ENCODE peak calls at places on chromosomes 1 and 21, in five cellular contexts. F is breast epithelium, T is sigmoid colon, J is HCT116, S is transverse colon. K is an unnamed sample.

GRCh38 chr21:44714905-44715304 is 3.5 kb upstream of the TSPEAR start:
- DNase-seq in F (no peak), T (no peak), S (no peak), J (no peak), K (no peak)

GRCh38 chr1:77031101-77031662 is 163.9 kb downstream of the ST6GALNAC5 start:
- DNase-seq in S (no peak), F (no peak), T (no peak), J (no peak), K (no peak)

GRCh38 chr1:216416488-216416887 is 6.8 kb downstream of the USH2A start:
- DNase-seq in T (no peak), S (no peak), F (no peak), J (no peak), K (no peak)

GRCh38 chr1:180266275-180267210 is 36.5 kb downstream of the LHX4 start:
- DNase-seq in S (peak), F (no peak), T (no peak), J (no peak), K (no peak)

GRCh38 chr1:30525980-30526651 is 197.3 kb downstream of the MATN1 start:
- DNase-seq in F (no peak), T (no peak), J (peak), S (no peak), K (no peak)

GRCh38 chr1:172588296-172589291 is 55.6 kb downstream of the SUCO start:
- DNase-seq in J (peak), F (no peak), S (no peak), T (no peak), K (no peak)

GRCh38 chr1:160707171-160708109 is 4.2 kb downstream of the CD48 start:
- DNase-seq in S (no peak), J (no peak), T (no peak), F (no peak), K (no peak)

GRCh38 chr21:33901421-33902288 is 13.9 kb downstream of the ATP5PO start:
- DNase-seq in S (no peak), F (no peak), T (peak), J (peak), K (peak)

DNA sequence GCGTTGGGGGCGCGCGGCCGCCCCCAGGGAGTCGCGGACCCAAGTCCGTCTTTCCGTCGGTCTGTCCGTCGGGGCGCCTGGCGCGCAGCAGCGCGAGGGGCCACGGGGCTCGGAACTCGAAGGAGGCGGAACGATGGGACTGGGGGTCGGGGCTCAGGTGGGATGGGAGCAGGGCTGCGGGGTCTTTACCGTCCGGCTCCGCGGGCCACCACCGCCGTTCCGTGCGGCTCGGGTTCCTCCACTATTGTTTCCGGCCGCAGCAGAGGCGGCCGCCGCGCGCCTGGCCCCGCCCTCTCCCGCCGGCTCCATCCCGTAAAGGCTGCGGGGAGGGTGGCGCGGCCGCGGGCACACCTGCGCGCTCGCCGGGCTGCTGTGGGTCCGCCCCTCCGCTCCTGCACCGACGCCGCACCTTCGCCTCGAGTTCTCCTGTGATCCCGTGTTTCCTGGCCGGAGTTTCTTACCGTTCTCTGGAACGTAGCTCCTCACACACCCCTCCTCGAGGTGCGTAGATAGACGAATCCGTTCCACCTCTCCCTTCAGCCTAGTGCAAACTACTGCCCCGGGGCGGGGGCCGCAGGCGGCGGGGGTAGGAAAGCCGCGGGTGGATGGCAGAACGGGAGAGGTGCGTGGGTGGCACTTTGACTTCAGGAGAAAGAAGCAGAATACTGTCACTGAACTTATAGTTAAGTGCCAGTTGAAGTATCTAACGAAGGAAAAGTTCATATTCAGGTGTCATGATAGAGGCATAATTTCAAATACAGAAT is at the start of gene C21orf91:
- DNase-seq in T (peak), F (peak), S (peak), J (peak), K (peak)
- TF ChIP-seq POLR2AphosphoS5 in T (peak), F (peak), S (peak), J (peak), K (peak)

DNA sequence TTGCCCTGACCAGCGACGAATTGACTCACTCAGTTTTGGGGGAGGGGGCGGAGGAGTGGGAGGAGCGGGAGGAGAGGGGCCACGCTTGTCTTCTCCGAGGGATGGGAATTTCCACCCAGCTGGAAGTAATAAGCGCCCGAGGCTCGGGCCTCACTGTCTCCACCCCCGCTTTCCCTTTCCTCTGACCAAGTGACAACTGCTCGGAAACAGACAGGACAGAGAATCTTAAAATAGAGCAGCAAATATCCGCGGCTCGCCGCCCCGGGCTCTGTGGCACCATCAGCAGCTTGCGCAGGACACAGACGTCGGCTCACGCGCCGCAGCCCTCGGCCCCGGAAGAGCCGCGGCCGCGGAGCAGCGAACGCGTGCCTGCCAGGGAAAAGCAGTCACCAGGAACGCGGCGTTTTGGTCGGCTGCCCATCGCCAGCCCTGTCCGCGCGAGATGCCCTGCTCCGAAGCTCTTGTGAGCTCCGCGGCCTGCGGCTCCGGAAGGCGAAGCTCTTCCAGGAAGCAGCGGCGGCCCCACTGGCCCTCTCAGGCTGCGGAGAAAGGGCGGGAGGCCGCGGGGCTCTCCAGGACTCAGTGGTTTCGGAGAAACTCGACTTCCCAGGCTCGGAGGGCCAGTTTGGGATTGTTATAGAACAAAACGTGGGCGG is 10.7 kb upstream of the RGS16 start:
- DNase-seq in T (peak), F (peak), J (no peak), S (peak), K (peak)
- TF ChIP-seq POLR2AphosphoS5 in T (peak), F (peak), J (no peak), S (peak), K (peak)

GRCh38 chr1:167219194-167219593 is 1.5 kb upstream of the POU2F1 start:
- DNase-seq in F (no peak), J (no peak), T (no peak), S (no peak), K (no peak)

GRCh38 chr1:167221804-167222610 is 1.3 kb downstream of the POU2F1 start:
- DNase-seq in T (peak), F (peak), S (peak), J (peak), K (peak)

GRCh38 chr1:167221126-167221803 is 579 bp downstream of the POU2F1 start:
- DNase-seq in S (no peak), T (no peak), J (no peak), F (no peak), K (peak)

GRCh38 chr1:167219646-167220536 is 795 bp upstream of the POU2F1 start:
- DNase-seq in F (peak), J (peak), T (peak), S (peak), K (peak)

DNA sequence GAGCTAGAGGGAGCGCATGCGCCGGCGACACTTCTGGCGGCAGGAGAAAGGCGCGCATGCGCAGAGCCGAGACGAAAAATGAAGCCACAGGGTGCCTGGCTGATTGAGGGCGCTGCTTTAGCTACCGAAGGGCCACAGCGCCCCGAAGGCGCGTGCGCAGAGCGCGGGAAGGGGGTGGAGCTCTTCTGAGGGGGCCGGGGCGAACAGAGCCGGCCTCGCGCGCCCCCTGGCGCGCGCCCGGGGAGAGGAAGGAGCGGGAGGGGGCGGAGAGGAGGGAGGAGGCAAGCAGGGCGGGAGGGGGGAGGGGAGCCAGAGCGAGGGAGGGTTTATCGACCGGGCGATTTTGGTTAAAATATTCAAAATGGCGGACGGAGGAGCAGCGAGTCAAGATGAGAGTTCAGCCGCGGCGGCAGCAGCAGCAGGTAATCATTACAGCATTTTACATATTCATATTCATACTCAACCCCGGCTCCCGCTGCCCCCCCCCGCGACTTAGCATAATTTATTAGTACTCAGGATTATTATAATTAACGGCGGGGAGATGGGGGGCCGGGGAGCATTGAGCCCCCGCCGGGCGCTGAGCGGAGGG is at the start of gene POU2F1:
- DNase-seq in J (peak), T (peak), S (peak), F (peak), K (peak)
- TF ChIP-seq POLR2AphosphoS5 in J (peak), T (peak), S (peak), F (no peak), K (peak)

GRCh38 chr1:205680073-205680851 is at the start of gene SLC45A3:
- DNase-seq in T (no peak), S (peak), J (no peak), F (no peak), K (peak)
- TF ChIP-seq POLR2AphosphoS5 in T (no peak), S (no peak), J (no peak), F (no peak), K (peak)

DNA sequence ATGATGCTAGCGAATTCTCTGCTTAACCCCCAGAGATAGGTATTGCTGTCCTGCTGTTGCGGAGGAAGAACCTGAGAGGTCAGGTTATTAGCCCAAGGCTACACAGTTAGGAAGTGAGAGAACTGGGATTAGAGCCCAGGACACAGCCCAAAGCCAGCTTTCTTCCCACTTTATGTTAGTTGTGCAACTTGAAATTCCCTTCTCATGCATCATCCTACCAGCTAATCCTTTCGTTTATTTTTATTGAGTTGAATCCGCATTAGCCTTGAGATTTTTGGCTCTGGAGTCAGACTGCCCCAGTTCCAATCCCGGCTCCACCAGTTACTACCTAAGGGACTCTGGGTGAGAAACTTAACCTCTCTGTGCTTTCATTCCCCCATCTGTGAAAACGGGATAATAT is 65.4 kb downstream of the PLEKHA6 start:
- DNase-seq in F (no peak), T (peak), J (no peak), S (peak), K (no peak)
- TF ChIP-seq POLR2AphosphoS5 in F (peak), T (peak), J (no peak), S (peak), K (peak)